ENCODE peak calls at places on chromosomes 13 and 19, in ten cellular contexts. U is NCI-H460, B is AML-193, N is anterior cingulate cortex, Y is brain microvascular endothelial cell, O is memory B cell, W is cardiac fibroblast, Q is ovary, E is 8988T, A is colonic mucosa. D is an unnamed sample.
A peak's percentile ranks its signal among the peaks of the same experiment; 100 is the strongest.

GRCh38 chr13:23667750-23668149 is 97.5 kb downstream of the TNFRSF19 start:
- DNase-seq in Y (no peak), N (no peak), W (no peak), Q (no peak), A (no peak), U (no peak), O (no peak), E (no peak), B (no peak), D (no peak)

GRCh38 chr13:44058586-44059238 is 179.0 kb downstream of the LACC1 start:
- DNase-seq in W (peak; percentile 14), B (no peak), O (no peak), A (no peak), Q (no peak), Y (no peak), E (no peak), N (no peak), U (no peak), D (peak; percentile 80)

GRCh38 chr13:27011661-27012060 is 159.9 kb downstream of the USP12 start:
- DNase-seq in W (no peak), Q (no peak), A (no peak), Y (no peak), O (no peak), E (no peak), U (no peak), B (no peak), N (no peak), D (no peak)

GRCh38 chr13:99970761-99971575 is 599 bp downstream of the ZIC5 start:
- DNase-seq in B (no peak), E (no peak), Y (no peak), N (peak; percentile 68), Q (peak; percentile 19), U (no peak), W (no peak), O (peak; percentile 30), A (peak; percentile 17), D (no peak)

GRCh38 chr13:46962286-46962941 is 65.6 kb upstream of the HTR2A start:
- DNase-seq in U (no peak), W (peak; percentile 10), Q (no peak), B (peak; percentile 4), Y (peak; percentile 12), E (no peak), N (no peak), O (no peak), A (no peak), D (no peak)

GRCh38 chr13:41284512-41285288 is 21.3 kb upstream of the MTRF1 start:
- DNase-seq in W (peak; percentile 73), A (no peak), B (no peak), U (peak; percentile 75), O (no peak), E (no peak), Y (peak; percentile 75), Q (no peak), N (no peak), D (peak; percentile 66)

GRCh38 chr13:23629566-23630272 is 59.5 kb downstream of the TNFRSF19 start:
- DNase-seq in W (no peak), B (no peak), E (no peak), A (no peak), N (no peak), O (no peak), U (no peak), Y (no peak), Q (no peak), D (no peak)

GRCh38 chr19:33311326-33311682 is 9.0 kb upstream of the CEBPA start:
- DNase-seq in Q (no peak), W (no peak), N (no peak), O (no peak), A (peak; percentile 70), B (no peak), E (no peak), U (no peak), Y (no peak), D (no peak)

GRCh38 chr13:98890186-98890585 is 87.7 kb downstream of the DOCK9 start:
- DNase-seq in Q (no peak), A (no peak), O (no peak), E (no peak), Y (peak; percentile 18), U (no peak), N (peak; percentile 27), B (no peak), W (peak; percentile 59), D (peak; percentile 47)

GRCh38 chr19:51448011-51448744 is 10.1 kb downstream of the SIGLEC8 start:
- DNase-seq in A (no peak), O (no peak), U (no peak), Q (no peak), W (no peak), N (no peak), B (no peak), E (no peak), Y (no peak), D (no peak)

GRCh38 chr19:32858155-32858554 is 11.4 kb downstream of the SLC7A9 start:
- DNase-seq in W (no peak), Y (no peak), B (no peak), E (no peak), N (no peak), U (no peak), Q (no peak), A (no peak), O (no peak), D (no peak)

GRCh38 chr19:46783670-46784069 is 4.7 kb downstream of the SLC1A5 start:
- DNase-seq in N (no peak), A (no peak), Q (no peak), W (no peak), E (no peak), O (no peak), B (no peak), Y (no peak), U (no peak), D (no peak)

GRCh38 chr13:110820311-110820710 is 94.6 kb downstream of the ANKRD10 start:
- DNase-seq in O (no peak), E (no peak), Y (no peak), U (no peak), Q (no peak), B (no peak), A (no peak), N (no peak), W (no peak), D (no peak)

GRCh38 chr19:1910169-1910568 is 5.0 kb downstream of the ADAT3 start:
- DNase-seq in B (no peak), U (no peak), O (no peak), E (no peak), W (peak; percentile 26), A (no peak), N (no peak), Q (peak; percentile 38), Y (peak; percentile 13), D (no peak)

GRCh38 chr13:81048026-81048461 is 707.1 kb upstream of the SPRY2 start:
- DNase-seq in Q (no peak), B (no peak), A (no peak), Y (no peak), E (no peak), W (no peak), O (no peak), N (peak; percentile 38), U (no peak), D (no peak)

GRCh38 chr13:20429682-20430081 is 96.0 kb downstream of the CRYL1 start:
- DNase-seq in Y (no peak), N (no peak), O (no peak), U (no peak), E (no peak), Q (no peak), A (no peak), B (no peak), W (no peak), D (no peak)

GRCh38 chr19:51480590-51480989 is 2.3 kb downstream of the CEACAM18 start:
- DNase-seq in Y (peak; percentile 4), O (no peak), A (no peak), U (no peak), Q (no peak), W (peak; percentile 19), N (no peak), B (no peak), E (no peak), D (no peak)

GRCh38 chr19:4301590-4302237 is 475 bp downstream of the TMIGD2 start:
- DNase-seq in N (no peak), A (no peak), U (no peak), Q (no peak), Y (no peak), E (no peak), W (no peak), O (no peak), B (no peak), D (no peak)

GRCh38 chr13:30659980-30660379 is 42.3 kb downstream of the USPL1 start:
- DNase-seq in Y (no peak), N (no peak), Q (no peak), U (no peak), B (no peak), A (no peak), E (no peak), W (no peak), O (no peak), D (no peak)